ENCODE peak calls at places on chromosomes 13 and 19, in seven cellular contexts. I, D, U, L, Q, C and T are unnamed samples.

GRCh38 chr19:41696402-41697197 is 8.5 kb upstream of the CEACAM7 start:
- DNase-seq in Q (no peak), L (no peak), C (no peak), I (no peak), D (no peak), U (no peak), T (no peak)

GRCh38 chr19:55702131-55702627 is 27.2 kb downstream of the EPN1 start:
- DNase-seq in L (no peak), Q (no peak), I (no peak), C (no peak), U (no peak), D (no peak), T (peak)

GRCh38 chr19:17829855-17830566 is 8.7 kb upstream of the INSL3 start:
- DNase-seq in C (no peak), I (peak), Q (no peak), L (no peak), U (no peak), D (peak), T (peak)

GRCh38 chr13:36131215-36131930 is at the start of gene DCLK1:
- DNase-seq in C (no peak), U (peak), D (peak), I (peak), Q (no peak), L (no peak), T (peak)

GRCh38 chr13:110669036-110669435 is 36.9 kb downstream of the CARS2 start:
- DNase-seq in C (no peak), Q (no peak), L (no peak), D (no peak), I (no peak), U (no peak), T (no peak)

GRCh38 chr13:99362362-99362761 is 55.2 kb upstream of the GPR183 start:
- DNase-seq in Q (no peak), I (no peak), L (no peak), U (no peak), C (no peak), D (no peak), T (no peak)

GRCh38 chr13:110824901-110825300 is 90.0 kb downstream of the ANKRD10 start:
- DNase-seq in C (no peak), Q (no peak), L (no peak), U (no peak), D (no peak), I (no peak), T (no peak)

GRCh38 chr13:36432106-36432544 is at the start of gene CCNA1:
- DNase-seq in U (peak), L (no peak), D (peak), I (no peak), C (no peak), Q (no peak), T (peak)

GRCh38 chr13:99386495-99386894 is 79.3 kb upstream of the GPR183 start:
- DNase-seq in U (no peak), D (no peak), C (no peak), L (no peak), Q (no peak), I (no peak), T (no peak)

GRCh38 chr19:17389288-17389687 is 4.7 kb downstream of the CCDC194 start:
- DNase-seq in D (no peak), U (no peak), C (no peak), Q (no peak), L (no peak), I (no peak), T (no peak)

GRCh38 chr19:35860436-35860817 is 3.7 kb downstream of the KIRREL2 start:
- DNase-seq in L (no peak), Q (no peak), I (no peak), C (no peak), D (no peak), U (no peak), T (no peak)

GRCh38 chr19:45865269-45865948 is 1.3 kb downstream of the FOXA3 start:
- DNase-seq in Q (no peak), L (no peak), D (no peak), U (no peak), I (no peak), C (no peak), T (no peak)

GRCh38 chr19:27974082-27974513 is 1238.9 kb downstream of the UQCRFS1 start:
- DNase-seq in U (no peak), Q (no peak), D (peak), I (peak), C (no peak), L (no peak), T (peak)

GRCh38 chr19:29887498-29887897 is 54.5 kb upstream of the URI1 start:
- DNase-seq in I (no peak), U (no peak), D (no peak), Q (no peak), L (no peak), C (no peak), T (peak)

GRCh38 chr13:79541426-79542049 is 60.6 kb downstream of the NDFIP2 start:
- DNase-seq in I (peak), L (no peak), Q (peak), C (no peak), D (peak), U (no peak), T (peak)

GRCh38 chr13:65638572-65639168 is 1591.5 kb downstream of the PCDH9 start:
- DNase-seq in L (no peak), C (no peak), D (peak), Q (peak), I (peak), U (no peak), T (peak)

GRCh38 chr19:39277598-39277997 is 9.4 kb downstream of the IFNL2 start:
- DNase-seq in D (no peak), U (no peak), L (no peak), C (no peak), I (no peak), Q (no peak), T (peak)

GRCh38 chr13:34030782-34031181 is 212.8 kb downstream of the RFC3 start:
- DNase-seq in L (no peak), Q (no peak), U (no peak), C (no peak), D (no peak), I (no peak), T (no peak)

GRCh38 chr13:107271226-107271625 is 703.3 kb upstream of the ARGLU1 start:
- DNase-seq in L (no peak), D (peak), U (no peak), Q (no peak), I (peak), C (no peak), T (peak)

GRCh38 chr13:93116809-93117208 is 109.8 kb upstream of the GPC6 start:
- DNase-seq in D (peak), L (no peak), U (no peak), C (no peak), I (no peak), Q (no peak), T (peak)

GRCh38 chr13:42969558-42970172 is 22.4 kb downstream of the EPSTI1 start:
- DNase-seq in U (peak), D (peak), Q (peak), I (peak), C (peak), L (peak), T (peak)

GRCh38 chr19:46748325-46749109 is 2.3 kb upstream of the STRN4 start:
- DNase-seq in I (no peak), Q (no peak), U (peak), D (no peak), L (peak), C (no peak), T (peak)

GRCh38 chr13:35850569-35850968 is 280.6 kb downstream of the DCLK1 start:
- DNase-seq in C (no peak), Q (no peak), D (no peak), I (no peak), L (no peak), U (no peak), T (no peak)

GRCh38 chr13:24076124-24076523 is 84.4 kb upstream of the SPATA13 start:
- DNase-seq in Q (no peak), D (no peak), U (no peak), C (no peak), I (no peak), L (no peak), T (no peak)

GRCh38 chr19:10929402-10929794 is 787 bp downstream of the TIMM29 start:
- DNase-seq in L (no peak), D (no peak), U (no peak), Q (no peak), I (no peak), C (no peak), T (no peak)

GRCh38 chr19:32874605-32875004 is 5.0 kb upstream of the SLC7A9 start:
- DNase-seq in D (no peak), I (no peak), U (no peak), L (no peak), C (no peak), Q (no peak), T (no peak)

GRCh38 chr13:41643502-41643901 is 186.2 kb downstream of the RGCC start:
- DNase-seq in D (no peak), U (no peak), L (no peak), C (no peak), I (peak), Q (no peak), T (no peak)

GRCh38 chr19:1252818-1253513 is 4.6 kb downstream of the MIDN start:
- DNase-seq in U (peak), D (peak), I (peak), L (peak), C (peak), Q (no peak), T (peak)